ENCODE peak calls at places on chromosome 2, in four cellular contexts. F, Z, I and T are unnamed samples.
A peak's percentile ranks its signal among the peaks of the same experiment; 100 is the strongest.

GRCh38 chr2:238573065-238573778 is 146.5 kb downstream of the ASB1 start:
- DNase-seq in F (peak; percentile 49), Z (no peak), I (no peak), T (peak; percentile 18)

GRCh38 chr2:137155351-137156104 is 390.2 kb downstream of the THSD7B start:
- DNase-seq in F (no peak), Z (no peak), I (no peak), T (no peak)

GRCh38 chr2:238272156-238272555 is 16.3 kb downstream of the PER2 start:
- DNase-seq in F (no peak), Z (peak; percentile 16), I (no peak), T (no peak)

GRCh38 chr2:241149925-241150659 is at the start of gene PPP1R7:
- DNase-seq in F (peak; percentile 94), Z (peak; percentile 97), I (peak; percentile 97), T (peak; percentile 95)

GRCh38 chr2:235135990-235136561 is 184.3 kb downstream of the SH3BP4 start:
- DNase-seq in F (peak; percentile 78), Z (peak; percentile 83), I (peak; percentile 84), T (peak; percentile 38)

GRCh38 chr2:24734741-24735140 is 58.5 kb downstream of the PTRHD1 start:
- DNase-seq in F (no peak), Z (no peak), I (no peak), T (no peak)

GRCh38 chr2:47339745-47340541 is 63.0 kb upstream of the MSH2 start:
- DNase-seq in F (no peak), Z (no peak), I (peak; percentile 35), T (no peak)

GRCh38 chr2:186294489-186294888 is 191.6 kb upstream of the ZC3H15 start:
- DNase-seq in F (no peak), Z (no peak), I (no peak), T (no peak)

GRCh38 chr2:27001851-27002369 is 30.9 kb upstream of the TMEM214 start:
- DNase-seq in F (no peak), Z (no peak), I (no peak), T (no peak)

GRCh38 chr2:195486520-195486919 is 170.5 kb upstream of the SLC39A10 start:
- DNase-seq in F (no peak), Z (no peak), I (no peak), T (no peak)

GRCh38 chr2:206915136-206915535 is 24.2 kb upstream of the CPO start:
- DNase-seq in F (no peak), Z (no peak), I (no peak), T (no peak)

DNA sequence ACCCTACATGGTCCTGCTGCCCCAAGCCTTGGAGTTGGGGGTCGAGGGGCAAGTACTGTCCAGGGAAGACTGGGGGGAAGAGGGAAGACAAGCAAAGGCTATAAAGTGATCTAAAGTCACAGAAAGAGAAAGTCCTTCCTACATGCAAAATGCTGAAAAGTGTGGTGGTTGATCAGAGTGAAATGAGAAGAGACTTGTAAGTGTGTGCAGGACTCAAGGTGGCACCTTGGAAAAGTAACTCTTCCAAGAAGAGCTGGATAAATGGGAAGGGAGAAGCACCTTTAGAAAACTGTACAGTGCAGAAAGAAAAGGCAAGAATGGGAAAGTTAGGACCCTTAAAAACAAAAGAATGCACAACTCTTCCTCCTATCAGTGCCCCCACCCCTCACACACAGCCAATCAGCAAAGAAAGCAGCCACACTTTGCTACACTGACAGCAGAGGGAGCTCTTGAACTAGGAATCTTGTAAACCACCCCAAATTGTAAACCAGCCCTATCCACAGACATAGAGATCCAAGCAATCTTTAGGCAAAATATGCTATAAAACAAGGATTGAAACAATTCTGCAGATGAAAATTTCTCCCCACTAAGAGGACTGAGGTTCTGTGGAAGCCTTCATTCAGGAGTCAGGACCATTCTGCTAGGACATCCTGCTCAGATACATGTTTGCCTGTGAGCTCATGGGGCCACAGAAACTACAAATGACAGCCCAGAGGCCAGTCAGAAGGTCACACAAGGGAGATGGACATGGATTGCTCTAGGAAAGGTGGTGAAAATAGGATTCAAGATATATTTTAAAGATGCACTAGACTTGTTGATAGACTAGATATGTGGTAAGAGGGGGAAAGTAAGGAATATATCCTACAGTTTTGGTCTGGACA is 146.4 kb downstream of the FTCDNL1 start:
- DNase-seq in F (peak; percentile 40), Z (no peak), I (no peak), T (peak; percentile 21)
- TF ChIP-seq CTCF in F (peak; percentile 78), Z (peak; percentile 60), I (peak; percentile 19), T (peak; percentile 65)

DNA sequence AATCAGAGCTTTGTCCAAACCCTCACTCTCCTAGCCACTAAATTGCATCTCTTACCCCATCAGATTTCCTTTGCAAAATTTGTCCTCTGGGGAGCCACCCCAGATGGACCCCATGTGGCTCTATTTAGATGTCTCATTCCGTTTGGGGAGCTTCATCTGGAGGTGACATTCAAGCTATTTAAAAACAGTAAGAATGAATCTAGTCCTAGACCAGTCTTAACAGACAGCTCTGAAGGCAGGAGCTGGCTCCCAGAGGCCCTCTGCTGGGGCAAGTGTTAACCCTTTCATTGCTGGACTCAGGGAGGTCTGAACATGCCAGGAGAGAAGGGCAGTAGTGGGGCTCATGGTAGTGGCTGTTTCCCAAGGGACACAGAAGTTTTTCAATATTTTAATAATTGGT is 59.2 kb downstream of the RPL37A start:
- DNase-seq in F (no peak), Z (no peak), I (no peak), T (no peak)
- H3K4me1 ChIP-seq in F (no peaks in the 10 kb centered on the region), Z (peaks cover 14% of the 10 kb centered on the region), I (peaks cover 8% of the 10 kb centered on the region), T (peaks cover 25% of the 10 kb centered on the region)

DNA sequence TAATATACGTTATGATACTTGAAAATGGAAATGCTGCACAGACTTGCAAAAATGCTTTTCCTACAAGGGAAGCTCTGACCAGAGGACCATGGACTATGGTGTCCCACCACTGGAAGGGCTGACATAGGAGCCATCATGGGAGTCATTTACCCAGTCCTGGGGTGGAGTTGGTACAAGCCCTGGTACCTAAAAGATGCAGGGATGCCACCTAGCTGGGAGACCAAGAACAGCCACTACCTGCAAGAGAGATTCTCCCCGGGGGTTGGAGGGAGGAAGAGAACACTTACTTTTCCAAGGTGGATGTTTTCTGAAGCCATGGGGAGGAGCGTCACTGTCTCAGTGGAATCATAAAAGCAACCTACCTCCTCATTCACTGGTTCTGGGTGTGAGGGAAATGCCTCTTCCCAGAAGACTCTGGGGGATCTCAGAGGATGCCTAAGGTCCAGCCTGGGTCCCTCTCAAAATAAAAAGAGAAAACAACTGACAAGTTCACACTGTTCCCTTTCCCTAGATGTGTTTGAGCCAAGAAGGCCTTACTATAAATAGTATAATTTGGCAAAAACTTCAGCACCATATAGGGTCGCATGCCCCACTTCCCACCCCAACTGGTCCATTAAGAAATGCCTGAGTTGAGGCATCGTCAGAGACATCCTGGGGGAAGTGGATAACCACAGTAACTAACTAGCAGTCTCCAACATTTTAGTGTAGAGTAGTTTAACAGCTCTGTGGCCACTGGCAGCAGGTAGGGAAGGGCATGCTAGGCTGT is 39.9 kb downstream of the REEP1 start:
- DNase-seq in F (no peak), Z (no peak), I (no peak), T (no peak)
- TF ChIP-seq CTCF in F (peak; percentile 6), Z (peak; percentile 15), I (no peak), T (peak; percentile 18)

GRCh38 chr2:8570637-8571036 is 111.2 kb upstream of the ID2 start:
- DNase-seq in F (no peak), Z (no peak), I (peak; percentile 23), T (no peak)
- H3K4me1 ChIP-seq in F (peaks cover 23% of the 10 kb centered on the region), Z (peaks cover 13% of the 10 kb centered on the region), I (peaks cover 24% of the 10 kb centered on the region), T (peaks cover 43% of the 10 kb centered on the region)

GRCh38 chr2:149038442-149039212 is at the start of gene LYPD6B:
- DNase-seq in F (peak; percentile 3), Z (peak; percentile 69), I (peak; percentile 87), T (no peak)
- TF ChIP-seq CTCF in F (no peak), Z (no peak), I (no peak), T (no peak)

GRCh38 chr2:25964891-25965290 is 17.4 kb downstream of the KIF3C start:
- DNase-seq in F (no peak), Z (no peak), I (no peak), T (no peak)
- H3K4me1 ChIP-seq in F (peaks cover 70% of the 10 kb centered on the region), Z (peaks cover 13% of the 10 kb centered on the region), I (no peaks in the 10 kb centered on the region), T (no peaks in the 10 kb centered on the region)

GRCh38 chr2:102303589-102303988 is 7.8 kb upstream of the IL1RL1 start:
- DNase-seq in F (no peak), Z (no peak), I (no peak), T (no peak)

GRCh38 chr2:102302458-102302857 is 8.9 kb upstream of the IL1RL1 start:
- DNase-seq in F (no peak), Z (no peak), I (no peak), T (no peak)

GRCh38 chr2:102304268-102304667 is 7.1 kb upstream of the IL1RL1 start:
- DNase-seq in F (no peak), Z (no peak), I (no peak), T (no peak)

GRCh38 chr2:102304711-102305591 is 6.4 kb upstream of the IL1RL1 start:
- DNase-seq in F (no peak), Z (no peak), I (no peak), T (no peak)

DNA sequence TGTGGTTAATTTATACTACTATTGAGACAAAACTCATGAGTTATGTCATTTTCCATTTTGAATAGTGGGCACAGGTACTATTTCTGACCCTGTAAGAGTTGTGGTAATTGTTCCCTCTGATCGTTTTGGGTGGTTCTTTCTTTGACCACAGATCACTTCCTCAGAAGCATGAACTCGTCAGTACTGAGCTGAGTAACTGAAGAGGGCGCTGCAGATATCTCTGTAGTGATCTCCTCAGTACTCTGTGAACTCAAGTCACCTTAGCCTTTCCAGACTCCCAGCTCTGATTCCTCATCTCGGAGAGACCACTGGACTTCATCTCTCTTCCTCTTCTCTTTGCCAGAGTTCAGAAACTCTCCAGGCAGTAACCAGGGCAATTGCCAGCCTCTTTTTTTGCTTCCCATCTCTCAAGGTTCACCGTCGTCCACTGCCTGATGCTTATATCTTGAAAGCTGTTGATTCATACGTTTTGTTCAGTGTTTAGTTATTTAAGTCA is 9.4 kb upstream of the IL1RL1 start:
- DNase-seq in F (no peak), Z (no peak), I (no peak), T (peak; percentile 26)
- TF ChIP-seq CTCF in F (no peak), Z (peak; percentile 32), I (no peak), T (peak; percentile 48)

GRCh38 chr2:105773568-105773967 is 28.9 kb downstream of the NCK2 start:
- DNase-seq in F (no peak), Z (no peak), I (no peak), T (no peak)

GRCh38 chr2:105772362-105772761 is 27.6 kb downstream of the NCK2 start:
- DNase-seq in F (no peak), Z (no peak), I (no peak), T (no peak)

GRCh38 chr2:105770162-105770561 is 25.4 kb downstream of the NCK2 start:
- DNase-seq in F (no peak), Z (no peak), I (no peak), T (no peak)

GRCh38 chr2:105769504-105769903 is 24.8 kb downstream of the NCK2 start:
- DNase-seq in F (no peak), Z (no peak), I (no peak), T (no peak)

DNA sequence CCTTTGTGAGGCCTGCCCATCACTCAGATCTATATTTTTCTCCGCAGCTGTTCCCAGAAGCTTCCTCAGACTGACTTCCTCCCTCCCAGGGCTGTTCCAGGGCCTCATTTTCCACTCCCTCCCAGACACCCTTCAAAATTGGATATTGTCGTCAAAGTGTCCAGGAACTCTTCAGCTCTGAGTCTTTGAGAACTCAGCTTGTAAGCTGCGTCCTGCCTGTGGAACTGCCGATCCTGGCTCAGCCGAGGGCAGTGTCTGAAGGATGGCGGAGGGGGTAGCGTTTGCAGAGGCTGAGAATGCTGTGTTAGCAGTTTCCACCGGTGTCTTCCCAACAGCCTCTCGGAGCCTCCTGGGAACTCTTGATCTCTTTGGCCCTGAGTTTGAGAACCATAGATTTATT is 27.1 kb downstream of the NCK2 start:
- DNase-seq in F (no peak), Z (no peak), I (no peak), T (no peak)
- H3K4me1 ChIP-seq in F (no peaks in the 10 kb centered on the region), Z (peaks cover 46% of the 10 kb centered on the region), I (peaks cover 27% of the 10 kb centered on the region), T (peaks cover 28% of the 10 kb centered on the region)